ENCODE peak calls at places on chromosomes 6 and 20, in six cellular contexts. G is heart right ventricle, V is NCI-H1694, W is GM18507, X is uterus, S is SJSA1. F is an unnamed sample.

GRCh38 chr6:44537306-44538049 is 150.0 kb downstream of the CDC5L start:
- DNase-seq in G (no peak), V (no peak), W (no peak), X (no peak), S (no peak), F (no peak)

GRCh38 chr20:1429143-1429728 is 36.4 kb upstream of the FKBP1A start:
- DNase-seq in G (no peak), V (no peak), W (no peak), X (no peak), S (no peak), F (no peak)

GRCh38 chr6:31139599-31139998 is 733 bp upstream of the PSORS1C2 start:
- DNase-seq in G (no peak), V (no peak), W (no peak), X (no peak), S (peak), F (no peak)

GRCh38 chr6:93790976-93791375 is 371.6 kb upstream of the EPHA7 start:
- DNase-seq in G (no peak), V (no peak), W (no peak), X (no peak), S (no peak), F (no peak)

GRCh38 chr20:50113420-50114224 is 672 bp upstream of the UBE2V1 start:
- DNase-seq in G (no peak), V (no peak), W (no peak), X (no peak), S (no peak), F (no peak)

GRCh38 chr6:119147101-119148053 is 68.9 kb upstream of the FAM184A start:
- DNase-seq in G (peak), V (no peak), W (peak), X (peak), S (peak), F (peak)

GRCh38 chr6:107670792-107671199 is 153.3 kb downstream of the SCML4 start:
- DNase-seq in G (peak), V (no peak), W (peak), X (peak), S (no peak), F (peak)

GRCh38 chr6:72939029-72939428 is 286.3 kb downstream of the KHDC1L start:
- DNase-seq in G (no peak), V (peak), W (no peak), X (no peak), S (no peak), F (no peak)

GRCh38 chr6:12977851-12978250 is 261.3 kb downstream of the PHACTR1 start:
- DNase-seq in G (no peak), V (no peak), W (no peak), X (no peak), S (no peak), F (no peak)

GRCh38 chr6:107237992-107238660 is 122.8 kb upstream of the BEND3 start:
- DNase-seq in G (no peak), V (no peak), W (no peak), X (no peak), S (no peak), F (no peak)

GRCh38 chr20:24502184-24502583 is 32.8 kb downstream of the SYNDIG1 start:
- DNase-seq in G (no peak), V (peak), W (no peak), X (peak), S (no peak), F (no peak)

GRCh38 chr6:24522090-24522820 is 27.5 kb downstream of the ALDH5A1 start:
- DNase-seq in G (no peak), V (peak), W (no peak), X (no peak), S (no peak), F (peak)

GRCh38 chr20:23627501-23627900 is 10.3 kb downstream of the CST3 start:
- DNase-seq in G (no peak), V (no peak), W (no peak), X (no peak), S (no peak), F (no peak)

GRCh38 chr6:110689275-110689935 is 125.9 kb downstream of the CDK19 start:
- DNase-seq in G (no peak), V (no peak), W (no peak), X (no peak), S (no peak), F (no peak)

GRCh38 chr6:104312851-104313250 is 546.9 kb downstream of the HACE1 start:
- DNase-seq in G (no peak), V (no peak), W (no peak), X (no peak), S (no peak), F (no peak)

GRCh38 chr6:56649053-56649769 is 6.5 kb upstream of the DST start:
- DNase-seq in G (no peak), V (no peak), W (no peak), X (no peak), S (no peak), F (no peak)

GRCh38 chr6:144063744-144064401 is 31.5 kb downstream of the SF3B5 start:
- DNase-seq in G (peak), V (peak), W (peak), X (peak), S (peak), F (peak)

GRCh38 chr20:2759143-2759542 is 41.3 kb downstream of the CPXM1 start:
- DNase-seq in G (no peak), V (no peak), W (no peak), X (no peak), S (no peak), F (no peak)

GRCh38 chr20:44701889-44702288 is 13.3 kb upstream of the CCN5 start:
- DNase-seq in G (no peak), V (no peak), W (no peak), X (no peak), S (no peak), F (no peak)

GRCh38 chr6:30725713-30726505 is 5.8 kb downstream of the TUBB start:
- DNase-seq in G (no peak), V (no peak), W (no peak), X (no peak), S (peak), F (no peak)

GRCh38 chr6:142395768-142396231 is 94.0 kb downstream of the ADGRG6 start:
- DNase-seq in G (no peak), V (no peak), W (no peak), X (no peak), S (no peak), F (no peak)

GRCh38 chr6:142854589-142855488 is 90.1 kb downstream of the HIVEP2 start:
- DNase-seq in G (no peak), V (no peak), W (no peak), X (no peak), S (no peak), F (no peak)

GRCh38 chr6:38180586-38180985 is 361.1 kb downstream of the ZFAND3 start:
- DNase-seq in G (no peak), V (no peak), W (no peak), X (no peak), S (no peak), F (no peak)

GRCh38 chr6:144305985-144306384 is 20.9 kb downstream of the UTRN start:
- DNase-seq in G (no peak), V (no peak), W (no peak), X (no peak), S (no peak), F (no peak)

GRCh38 chr6:29011276-29011734 is 6.2 kb upstream of the ZNF311 start:
- DNase-seq in G (peak), V (no peak), W (no peak), X (peak), S (peak), F (no peak)

GRCh38 chr6:122423734-122424133 is 24.3 kb downstream of the HSF2 start:
- DNase-seq in G (no peak), V (no peak), W (no peak), X (no peak), S (no peak), F (no peak)

GRCh38 chr6:36765943-36766648 is 68.5 kb downstream of the RAB44 start:
- DNase-seq in G (peak), V (peak), W (peak), X (peak), S (peak), F (peak)

GRCh38 chr6:84426002-84426705 is 198.7 kb upstream of the CEP162 start:
- DNase-seq in G (no peak), V (no peak), W (no peak), X (no peak), S (no peak), F (no peak)

GRCh38 chr20:39986231-39986904 is 702.7 kb downstream of the MAFB start:
- DNase-seq in G (peak), V (no peak), W (no peak), X (peak), S (peak), F (no peak)

GRCh38 chr20:33353013-33353402 is 48.3 kb downstream of the CDK5RAP1 start:
- DNase-seq in G (no peak), V (no peak), W (no peak), X (no peak), S (no peak), F (no peak)